ENCODE peak calls at places on chromosomes 16 and 17, in four cellular contexts. A is K562, C is HepG2, N is GM12878. H is an unnamed sample.

GRCh38 chr16:17227278-17227677 is 243.5 kb downstream of the XYLT1 start:
- DNase-seq in A (no peak), C (no peak), N (no peak), H (no peak)

GRCh38 chr16:15996432-15997109 is 47.2 kb downstream of the ABCC1 start:
- DNase-seq in A (peak; percentile 50), C (peak; percentile 99), N (no peak), H (no peak)

GRCh38 chr17:45108051-45108450 is 24.3 kb downstream of the PLCD3 start:
- DNase-seq in A (no peak), C (no peak), N (no peak), H (no peak)

GRCh38 chr17:78403822-78404221 is 25.4 kb downstream of the PGS1 start:
- DNase-seq in A (no peak), C (no peak), N (no peak), H (no peak)

GRCh38 chr17:46179375-46179999 is 13.7 kb downstream of the KANSL1 start:
- DNase-seq in A (no peak), C (no peak), N (peak; percentile 73), H (no peak)

GRCh38 chr17:17511971-17512858 is 16.0 kb upstream of the RASD1 start:
- DNase-seq in A (peak; percentile 22), C (no peak), N (no peak), H (no peak)

GRCh38 chr17:15744885-15745284 is 12.8 kb downstream of the TBC1D26 start:
- DNase-seq in A (no peak), C (no peak), N (no peak), H (no peak)

GRCh38 chr17:16923904-16924700 is 47.8 kb downstream of the TNFRSF13B start:
- DNase-seq in A (no peak), C (no peak), N (no peak), H (no peak)

GRCh38 chr17:19317359-19318095 is 45.0 kb downstream of the B9D1 start:
- DNase-seq in A (peak; percentile 54), C (peak; percentile 89), N (no peak), H (peak; percentile 80)

GRCh38 chr17:37772982-37773381 is 28.1 kb upstream of the HNF1B start:
- DNase-seq in A (no peak), C (no peak), N (no peak), H (no peak)

GRCh38 chr16:61105544-61105943 is 930.7 kb downstream of the CDH8 start:
- DNase-seq in A (no peak), C (no peak), N (no peak), H (no peak)

GRCh38 chr16:50279142-50279865 is 13.0 kb downstream of the ADCY7 start:
- DNase-seq in A (peak; percentile 71), C (no peak), N (no peak), H (no peak)

GRCh38 chr16:84631882-84632281 is 14.0 kb upstream of the COTL1 start:
- DNase-seq in A (no peak), C (no peak), N (no peak), H (no peak)

GRCh38 chr16:1979271-1980025 is 1.8 kb downstream of the NOXO1 start:
- DNase-seq in A (peak; percentile 17), C (no peak), N (no peak), H (no peak)

GRCh38 chr16:1976216-1976520 is 4.3 kb downstream of the TBL3 start:
- DNase-seq in A (no peak), C (no peak), N (no peak), H (no peak)

GRCh38 chr16:1976951-1977874 is 4.1 kb downstream of the NOXO1 start:
- DNase-seq in A (peak; percentile 25), C (no peak), N (no peak), H (no peak)

GRCh38 chr16:1978476-1979120 is 2.7 kb downstream of the NOXO1 start:
- DNase-seq in A (peak; percentile 33), C (no peak), N (no peak), H (peak; percentile 66)

DNA sequence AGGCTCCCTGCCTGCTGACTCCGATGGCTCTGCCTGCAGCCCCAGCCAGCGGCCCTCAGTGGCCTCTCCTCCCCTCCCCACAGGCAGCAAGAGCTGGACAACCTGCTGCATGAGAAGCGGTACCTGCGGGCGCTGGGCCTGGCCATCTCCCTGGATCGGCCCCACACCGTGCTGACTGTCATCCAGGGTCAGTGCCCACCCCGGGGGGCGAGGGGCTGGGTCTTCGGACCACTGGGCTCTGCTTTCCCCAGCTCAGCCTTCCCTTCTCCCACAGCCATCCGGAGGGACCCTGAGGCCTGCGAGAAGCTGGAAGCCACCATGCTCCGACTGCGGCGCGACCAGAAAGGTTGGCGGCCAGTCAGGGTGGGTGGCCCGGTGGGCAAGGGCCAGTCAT is 3.4 kb downstream of the NOXO1 start:
- DNase-seq in A (no peak), C (no peak), N (no peak), H (no peak)
- TF ChIP-seq BRCA1 in A (no peak), C (no peak), N (no peak), H (no peak)

GRCh38 chr17:50096092-50096491 is 941 bp downstream of the PDK2 start:
- DNase-seq in A (no peak), C (no peak), N (no peak), H (no peak)
- H2AFZ ChIP-seq in A (no peak overlapping the region), C (no peak overlapping the region), N (no peak overlapping the region), H (no peak overlapping the region)

DNA sequence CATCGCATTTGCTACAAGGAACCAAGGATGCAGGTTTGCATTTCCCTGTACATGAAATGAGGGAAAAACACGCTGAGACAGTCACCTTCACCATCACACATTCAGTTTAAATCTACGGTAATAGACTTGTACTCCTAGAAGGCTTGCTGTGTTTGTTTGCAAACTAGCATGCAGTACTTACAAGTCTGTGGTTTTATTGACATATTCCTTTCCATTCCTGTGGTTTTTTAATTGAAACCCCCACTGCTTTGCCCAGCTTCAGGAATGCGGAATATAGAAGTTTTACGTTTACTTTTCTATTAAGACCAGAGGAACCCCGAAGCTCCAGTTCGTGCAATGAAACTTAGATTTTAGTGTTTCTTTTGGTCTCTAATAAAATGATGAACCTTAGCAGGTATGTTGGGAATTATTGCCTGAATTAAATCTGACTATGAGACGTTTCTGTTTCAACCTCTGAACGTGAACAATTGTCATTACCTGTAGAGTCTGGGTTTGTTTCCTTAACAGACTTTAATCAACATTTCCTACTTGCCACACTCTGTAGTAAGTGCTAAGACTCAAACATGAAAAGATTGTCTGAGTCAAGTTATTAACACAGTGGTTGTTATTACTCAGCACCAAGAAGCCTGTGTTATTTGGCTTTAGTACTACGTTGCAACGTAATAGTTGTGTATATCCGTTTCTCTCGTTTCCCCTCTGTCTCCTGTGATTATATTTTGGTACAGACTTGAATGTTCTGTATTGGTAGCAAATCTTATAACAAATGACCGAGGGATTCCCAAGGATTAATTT is 793.3 kb upstream of the GOT2 start:
- DNase-seq in A (no peak), C (no peak), N (no peak), H (no peak)
- TF ChIP-seq BRCA1 in A (no peak), C (no peak), N (no peak), H (no peak)

DNA sequence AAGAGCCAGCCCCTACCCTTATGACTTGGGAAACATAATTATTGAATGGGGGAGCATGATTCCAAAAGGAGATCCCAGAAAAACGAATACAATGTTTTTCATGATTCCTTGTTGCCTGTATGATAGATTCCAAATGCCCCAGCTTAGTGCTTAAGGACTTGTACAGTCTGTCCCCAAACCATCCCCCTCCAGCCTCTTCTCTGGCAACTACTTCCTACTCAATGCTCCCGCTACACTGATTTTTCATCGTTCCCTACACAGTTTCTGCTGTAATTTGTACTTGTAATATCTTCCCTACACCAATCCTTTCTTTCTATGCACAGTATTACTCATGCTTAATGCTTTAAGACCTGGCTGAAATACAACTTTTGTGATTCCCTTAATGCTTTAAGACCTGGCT is 457.9 kb downstream of the HS3ST4 start:
- DNase-seq in A (no peak), C (no peak), N (no peak), H (no peak)
- H2AFZ ChIP-seq in A (no peak overlapping the region), C (no peak overlapping the region), N (no peak overlapping the region), H (no peak overlapping the region)

GRCh38 chr17:64747938-64748540 is 85.9 kb upstream of the SMURF2 start:
- DNase-seq in A (no peak), C (no peak), N (no peak), H (no peak)
- TF ChIP-seq BRCA1 in A (no peak), C (no peak), N (no peak), H (no peak)

GRCh38 chr17:1724351-1724868 is at the start of gene WDR81:
- DNase-seq in A (peak; percentile 80), C (peak; percentile 72), N (no peak), H (peak; percentile 90)
- H2AFZ ChIP-seq in A (peak within 1 kb of the TSS; percentile 88), C (no peak within 1 kb of the TSS), N (peak within 1 kb of the TSS; percentile 76), H (no peak within 1 kb of the TSS)

GRCh38 chr16:69581297-69581696 is 15.5 kb downstream of the NFAT5 start:
- DNase-seq in A (no peak), C (no peak), N (no peak), H (no peak)
- TF ChIP-seq BRCA1 in A (no peak), C (no peak), N (no peak), H (no peak)

DNA sequence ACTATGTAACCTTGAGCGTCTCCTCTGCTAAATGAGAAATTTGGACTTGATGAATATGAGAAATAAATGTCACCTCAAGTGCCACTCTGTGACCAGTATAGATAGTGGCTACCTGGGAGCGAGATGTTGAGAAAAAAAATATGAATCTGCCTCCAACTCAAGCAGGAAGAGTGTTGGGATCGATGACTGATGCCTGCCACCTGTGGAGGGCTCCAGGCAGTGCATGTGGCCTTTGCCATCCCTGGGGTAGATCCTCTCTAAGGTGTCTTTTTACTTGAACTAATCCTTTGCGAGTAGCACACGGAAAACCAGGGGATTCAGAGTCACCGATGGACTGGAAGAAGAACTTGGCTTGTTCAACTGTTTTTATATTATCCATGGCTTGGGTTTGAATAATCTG is 9.4 kb downstream of the CCDC182 start:
- DNase-seq in A (peak; percentile 19), C (peak; percentile 37), N (no peak), H (no peak)
- H2AFZ ChIP-seq in A (no peak overlapping the region), C (no peak overlapping the region), N (peak overlapping the region; percentile 46), H (no peak overlapping the region)